ENCODE peak calls at places on chromosome 13, in seven cellular contexts. I is effector memory CD4-positive, alpha-beta T cell; V is Peyer's patch; F is foreskin keratinocyte; E is A549; M is heart left ventricle; G is cardiac muscle cell. A is an unnamed sample.

GRCh38 chr13:70310720-70311119 is 202.5 kb upstream of the KLHL1 start:
- DNase-seq in E (peak), V (no peak), M (no peak), F (peak), I (no peak), G (peak), A (no peak)

GRCh38 chr13:84126671-84127171 is 244.4 kb upstream of the SLITRK1 start:
- DNase-seq in F (peak), G (peak), I (no peak), E (no peak), M (no peak), V (no peak), A (no peak)

GRCh38 chr13:21137696-21138095 is 38.7 kb downstream of the SKA3 start:
- DNase-seq in V (peak), F (peak), E (peak), G (no peak), I (no peak), M (no peak), A (no peak)

GRCh38 chr13:36094478-36094877 is 36.7 kb downstream of the DCLK1 start:
- DNase-seq in G (no peak), F (no peak), V (no peak), M (no peak), I (no peak), E (no peak), A (no peak)

GRCh38 chr13:30071890-30072817 is 221.7 kb upstream of the UBL3 start:
- DNase-seq in V (peak), G (no peak), M (no peak), E (peak), F (no peak), I (no peak), A (no peak)

GRCh38 chr13:44311011-44311481 is 62.6 kb upstream of the SERP2 start:
- DNase-seq in M (no peak), V (no peak), E (peak), G (no peak), I (no peak), F (peak), A (no peak)

GRCh38 chr13:23433171-23434153 is at the start of gene SACS:
- DNase-seq in F (no peak), V (no peak), G (peak), I (no peak), E (peak), M (peak), A (peak)

GRCh38 chr13:94352057-94352456 is 127.4 kb downstream of the DCT start:
- DNase-seq in F (no peak), G (no peak), E (no peak), I (no peak), V (no peak), M (no peak), A (no peak)

GRCh38 chr13:57582032-57582431 is 49.5 kb upstream of the PCDH17 start:
- DNase-seq in F (no peak), G (no peak), I (no peak), M (no peak), V (no peak), E (no peak), A (no peak)

GRCh38 chr13:99777873-99778272 is 193.7 kb downstream of the ZIC5 start:
- DNase-seq in V (no peak), E (no peak), I (no peak), M (no peak), G (no peak), F (no peak), A (no peak)

GRCh38 chr13:56351041-56351440 is 789.7 kb upstream of the PRR20A start:
- DNase-seq in F (peak), G (peak), I (no peak), E (no peak), M (no peak), V (no peak), A (no peak)

GRCh38 chr13:100484708-100485107 is 103.9 kb downstream of the GGACT start:
- DNase-seq in I (no peak), V (no peak), G (no peak), F (no peak), E (no peak), M (no peak), A (no peak)

GRCh38 chr13:49814551-49815270 is 22.2 kb upstream of the KPNA3 start:
- DNase-seq in M (no peak), F (no peak), I (no peak), V (no peak), E (no peak), G (no peak), A (no peak)

GRCh38 chr13:98900442-98900841 is 77.4 kb downstream of the DOCK9 start:
- DNase-seq in V (no peak), E (no peak), F (no peak), G (no peak), I (no peak), M (no peak), A (no peak)

GRCh38 chr13:114124921-114125320 is 7.5 kb downstream of the RASA3 start:
- DNase-seq in G (no peak), V (no peak), M (no peak), F (peak), E (no peak), I (peak), A (no peak)

GRCh38 chr13:30739646-30740642 is 4.6 kb downstream of the ALOX5AP start:
- DNase-seq in V (peak), F (peak), G (no peak), I (peak), E (peak), M (no peak), A (no peak)

GRCh38 chr13:40786568-40786996 is 2.8 kb upstream of the SLC25A15 start:
- DNase-seq in V (peak), E (no peak), G (no peak), M (no peak), F (no peak), I (no peak), A (no peak)

GRCh38 chr13:100156786-100157185 is 67.9 kb downstream of the PCCA start:
- DNase-seq in E (no peak), F (peak), M (no peak), I (no peak), G (no peak), V (no peak), A (no peak)

GRCh38 chr13:23378009-23378632 is 55.4 kb downstream of the SACS start:
- DNase-seq in G (no peak), M (no peak), F (peak), E (peak), I (no peak), V (peak), A (peak)

GRCh38 chr13:29105779-29106178 is 285.6 kb downstream of the MTUS2 start:
- DNase-seq in I (no peak), V (no peak), M (no peak), G (peak), E (peak), F (no peak), A (no peak)

GRCh38 chr13:24706886-24707585 is 26.8 kb downstream of the ATP12A start:
- DNase-seq in G (no peak), M (no peak), F (no peak), E (no peak), I (no peak), V (no peak), A (no peak)

GRCh38 chr13:54607421-54607820 is 1578.8 kb downstream of the OLFM4 start:
- DNase-seq in I (no peak), V (no peak), F (no peak), E (no peak), G (no peak), M (no peak), A (no peak)

GRCh38 chr13:93422980-93423554 is 196.5 kb downstream of the GPC6 start:
- DNase-seq in E (no peak), G (no peak), F (no peak), I (no peak), V (no peak), M (no peak), A (no peak)

GRCh38 chr13:33927315-33927714 is 109.4 kb downstream of the RFC3 start:
- DNase-seq in G (no peak), V (no peak), F (no peak), I (no peak), M (no peak), E (peak), A (no peak)

GRCh38 chr13:20475927-20476691 is 49.5 kb downstream of the CRYL1 start:
- DNase-seq in M (no peak), I (peak), G (no peak), F (no peak), V (peak), E (no peak), A (no peak)

GRCh38 chr13:25844559-25845434 is 207.0 kb downstream of the SHISA2 start:
- DNase-seq in F (no peak), E (no peak), V (no peak), G (no peak), M (no peak), I (no peak), A (no peak)

GRCh38 chr13:40079721-40080120 is 424.3 kb downstream of the COG6 start:
- DNase-seq in V (no peak), G (no peak), F (no peak), I (no peak), E (no peak), M (no peak), A (no peak)

GRCh38 chr13:99653526-99653925 is 152.3 kb downstream of the TM9SF2 start:
- DNase-seq in F (no peak), M (no peak), V (no peak), E (no peak), I (no peak), G (no peak), A (no peak)

GRCh38 chr13:64362564-64362963 is 2867.6 kb downstream of the PCDH9 start:
- DNase-seq in F (no peak), E (no peak), I (no peak), V (no peak), G (no peak), M (no peak), A (no peak)

GRCh38 chr13:71079638-71080037 is 787.4 kb downstream of the DACH1 start:
- DNase-seq in V (no peak), E (no peak), M (no peak), G (no peak), I (no peak), F (no peak), A (no peak)

GRCh38 chr13:84776578-84776977 is 894.3 kb upstream of the SLITRK1 start:
- DNase-seq in G (no peak), F (no peak), E (no peak), I (no peak), V (no peak), M (no peak), A (no peak)

GRCh38 chr13:19845758-19846157 is 17.7 kb downstream of the ZMYM5 start:
- DNase-seq in I (no peak), G (no peak), V (no peak), M (no peak), E (peak), F (peak), A (no peak)

GRCh38 chr13:39148513-39148961 is 110.3 kb downstream of the NHLRC3 start:
- DNase-seq in M (no peak), V (peak), G (no peak), F (peak), E (no peak), I (no peak), A (no peak)

GRCh38 chr13:19169496-19169895 is 12.1 kb downstream of the TUBA3C start:
- DNase-seq in F (no peak), V (no peak), M (no peak), G (no peak), E (no peak), I (no peak), A (no peak)

GRCh38 chr13:34756572-34756971 is 185.5 kb upstream of the NBEA start:
- DNase-seq in M (no peak), F (no peak), I (no peak), E (no peak), V (no peak), G (no peak), A (no peak)

GRCh38 chr13:114315074-114315785 is 927 bp downstream of the CHAMP1 start:
- DNase-seq in I (no peak), G (no peak), F (no peak), M (no peak), E (no peak), V (no peak), A (no peak)

GRCh38 chr13:28329395-28330158 is 165.4 kb downstream of the FLT1 start:
- DNase-seq in G (no peak), V (no peak), I (no peak), M (no peak), F (no peak), E (no peak), A (peak)

GRCh38 chr13:32048816-32049215 is 17.2 kb downstream of the FRY start:
- DNase-seq in G (no peak), V (no peak), M (no peak), I (no peak), F (no peak), E (no peak), A (no peak)
- H3K27ac ChIP-seq in G (no peak), V (no peak), M (no peak), I (no peak), F (no peak), E (no peak), A (no peak)

GRCh38 chr13:75481176-75482069 is 546 bp downstream of the TBC1D4 start:
- DNase-seq in V (peak), G (peak), F (peak), I (no peak), M (peak), E (peak), A (peak)
- H3K27ac ChIP-seq in V (peak), G (peak), F (no peak), I (no peak), M (peak), E (peak), A (peak)

DNA sequence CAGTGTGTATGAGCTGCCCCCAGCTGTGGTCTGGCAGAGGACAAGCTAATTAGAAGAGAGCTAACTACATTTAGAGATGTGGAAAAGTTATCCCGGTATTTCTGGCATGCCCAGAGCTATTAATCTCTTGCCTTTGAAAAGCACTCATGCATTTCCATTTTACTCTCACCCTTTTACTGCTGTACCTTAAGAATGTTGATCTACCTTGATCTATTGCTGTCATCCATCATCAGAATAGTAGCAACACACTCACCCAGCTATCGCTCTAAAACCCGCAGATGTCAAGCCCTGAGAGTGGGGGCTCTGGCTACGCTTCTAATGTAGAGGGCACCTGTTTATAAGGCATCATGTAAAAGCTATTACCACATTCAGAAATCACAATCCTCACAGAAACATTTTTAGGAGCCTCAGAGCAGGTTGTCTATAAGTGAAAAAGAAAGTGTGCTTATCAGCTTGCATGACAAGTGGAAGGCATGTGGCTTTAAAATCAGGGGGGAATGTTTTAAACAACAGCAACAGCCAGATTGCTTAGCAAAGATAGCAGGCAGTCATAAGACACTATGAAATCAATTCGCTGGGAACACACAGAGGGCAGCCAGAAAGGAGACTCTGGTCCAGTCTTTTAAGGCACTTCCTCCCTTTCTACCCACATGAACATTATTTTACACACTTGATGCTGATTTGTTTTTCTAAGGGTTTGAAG is 224.2 kb upstream of the IRS2 start:
- DNase-seq in E (no peak), M (no peak), F (no peak), I (no peak), V (no peak), G (no peak), A (no peak)
- H3K27ac ChIP-seq in E (peak), M (no peak), F (no peak), I (no peak), V (no peak), G (peak), A (peak)

DNA sequence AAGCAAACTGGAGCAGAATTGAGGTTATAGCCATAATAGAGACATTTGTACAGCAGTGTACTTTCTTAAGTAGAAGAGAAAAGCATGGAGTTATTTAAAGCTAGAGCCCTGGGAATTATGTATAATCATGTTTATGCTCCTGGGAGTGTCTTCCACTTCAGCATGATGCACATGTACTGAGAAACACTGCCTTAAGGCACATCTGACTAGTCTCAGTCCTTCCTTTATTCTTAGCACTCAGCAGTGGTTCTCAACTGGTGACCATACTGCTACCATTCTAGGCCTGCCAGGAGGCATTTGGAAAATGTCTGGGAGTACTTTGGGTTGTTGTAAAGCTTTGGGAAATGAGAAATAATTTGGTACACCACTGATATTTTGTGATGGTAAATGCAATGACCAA is 45.8 kb downstream of the VWA8 start:
- DNase-seq in E (no peak), F (peak), V (no peak), I (no peak), G (no peak), M (no peak), A (no peak)
- H3K27ac ChIP-seq in E (no peak), F (peak), V (no peak), I (no peak), G (peak), M (peak), A (peak)

GRCh38 chr13:103101902-103102301 is 35.7 kb upstream of the SLC10A2 start:
- DNase-seq in G (peak), E (no peak), F (peak), I (no peak), V (no peak), M (no peak), A (no peak)
- H3K27ac ChIP-seq in G (peak), E (no peak), F (no peak), I (no peak), V (no peak), M (no peak), A (no peak)

GRCh38 chr13:97430296-97430695 is 3.7 kb upstream of the RAP2A start:
- DNase-seq in M (no peak), F (no peak), E (no peak), G (no peak), I (no peak), V (no peak), A (no peak)
- H3K27ac ChIP-seq in M (no peak), F (no peak), E (no peak), G (no peak), I (no peak), V (no peak), A (no peak)

GRCh38 chr13:113022391-113023216 is 53.6 kb downstream of the MCF2L start:
- DNase-seq in F (peak), M (no peak), E (no peak), V (no peak), I (no peak), G (peak), A (no peak)
- H3K27ac ChIP-seq in F (no peak), M (no peak), E (no peak), V (no peak), I (no peak), G (no peak), A (peak)

DNA sequence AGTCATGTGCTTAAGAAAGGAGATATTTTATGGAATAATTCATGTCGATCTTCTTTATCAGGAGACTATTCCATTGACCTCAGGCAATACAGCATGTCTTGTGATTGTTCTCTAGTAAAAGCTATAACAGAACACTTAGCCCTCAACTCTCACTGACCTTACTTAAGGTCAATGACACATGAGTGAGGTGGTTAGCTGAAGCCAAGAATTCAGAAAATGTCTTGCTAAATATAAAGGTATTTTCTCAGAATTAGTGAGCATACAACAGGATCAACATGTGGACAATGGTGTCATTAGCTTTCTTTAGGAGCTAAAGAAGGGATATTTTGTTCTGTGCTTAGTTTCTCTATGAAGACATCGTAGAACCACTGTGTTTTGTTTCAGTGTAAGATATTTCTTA is 1730.4 kb upstream of the SLC10A2 start:
- DNase-seq in I (no peak), G (no peak), E (no peak), M (no peak), V (no peak), F (no peak), A (no peak)
- H3K27ac ChIP-seq in I (no peak), G (no peak), E (no peak), M (no peak), V (no peak), F (no peak), A (no peak)

GRCh38 chr13:72692884-72693514 is 34.4 kb downstream of the MZT1 start:
- DNase-seq in E (no peak), V (no peak), I (no peak), G (no peak), M (no peak), F (no peak), A (no peak)
- H3K27ac ChIP-seq in E (no peak), V (no peak), I (no peak), G (no peak), M (no peak), F (no peak), A (no peak)

GRCh38 chr13:48151766-48152165 is 56.9 kb upstream of the MED4 start:
- DNase-seq in E (no peak), I (no peak), F (peak), V (no peak), M (no peak), G (no peak), A (no peak)
- H3K27ac ChIP-seq in E (no peak), I (peak), F (no peak), V (peak), M (no peak), G (no peak), A (no peak)